ENCODE peak calls at places on chromosomes 3 and 15, in seven cellular contexts. W is GM10248; X is NCI-H460; M is T-helper 9 cell; U is HCEC 1CT; O is activated CD4-positive, alpha-beta T cell treated with anti-CD3 and anti-CD28 coated beads, Interleukin-2, amount 10 ng/mL, durations not matched to agents 7 days and 5 days; N is BE2C. P is an unnamed sample.
A peak's percentile ranks its signal among the peaks of the same experiment; 100 is the strongest.

GRCh38 chr3:194758716-194759115 is 73.0 kb downstream of the FAM43A start:
- DNase-seq in M (no peak), X (no peak), O (no peak), N (no peak), U (no peak), W (no peak), P (no peak)

GRCh38 chr3:128753715-128754114 is 27.7 kb downstream of the RAB7A start:
- DNase-seq in X (no peak), W (no peak), U (no peak), M (no peak), O (no peak), N (no peak), P (no peak)

GRCh38 chr15:93233710-93234109 is 144.7 kb upstream of the RGMA start:
- DNase-seq in W (no peak), O (no peak), U (no peak), N (no peak), M (no peak), X (no peak), P (no peak)

GRCh38 chr15:98791046-98791701 is 142.8 kb downstream of the IGF1R start:
- DNase-seq in M (no peak), X (no peak), N (no peak), U (no peak), W (no peak), O (no peak), P (no peak)

GRCh38 chr3:10495003-10495402 is 10.4 kb downstream of the ATP2B2 start:
- DNase-seq in W (no peak), O (no peak), M (no peak), N (peak; percentile 34), X (peak; percentile 41), U (no peak), P (no peak)

GRCh38 chr3:160218141-160218540 is 7.1 kb upstream of the C3orf80 start:
- DNase-seq in N (no peak), O (no peak), X (no peak), W (no peak), U (no peak), M (no peak), P (no peak)

GRCh38 chr15:58864602-58865419 is 68.7 kb downstream of the SLTM start:
- DNase-seq in O (no peak), X (no peak), M (no peak), W (peak; percentile 28), U (no peak), N (no peak), P (peak; percentile 52)

GRCh38 chr3:14451844-14452533 is 49.6 kb downstream of the SLC6A6 start:
- DNase-seq in N (peak; percentile 26), X (no peak), O (no peak), M (no peak), W (no peak), U (peak; percentile 85), P (no peak)

GRCh38 chr15:76866716-76867321 is 38.3 kb downstream of the SCAPER start:
- DNase-seq in O (peak; percentile 23), X (peak; percentile 33), U (peak; percentile 36), M (no peak), N (peak; percentile 20), W (no peak), P (no peak)

GRCh38 chr15:41011055-41011815 is 58.0 kb downstream of the CHAC1 start:
- DNase-seq in O (no peak), U (no peak), M (no peak), X (no peak), N (no peak), W (no peak), P (no peak)

GRCh38 chr3:197793246-197793645 is 2.2 kb downstream of the LRCH3 start:
- DNase-seq in M (no peak), W (peak; percentile 33), U (peak; percentile 65), O (peak; percentile 8), X (no peak), N (no peak), P (no peak)

GRCh38 chr3:65436580-65436979 is 602.1 kb downstream of the MAGI1 start:
- DNase-seq in O (no peak), U (peak; percentile 11), X (peak; percentile 1), W (no peak), N (peak; percentile 77), M (no peak), P (peak; percentile 58)

GRCh38 chr3:134611516-134611915 is 39.3 kb downstream of the KY start:
- DNase-seq in U (no peak), O (no peak), M (no peak), N (no peak), W (no peak), X (no peak), P (no peak)

GRCh38 chr15:27665002-27665401 is 434.1 kb downstream of the OCA2 start:
- DNase-seq in N (no peak), U (no peak), W (no peak), M (no peak), O (peak; percentile 10), X (no peak), P (no peak)

GRCh38 chr3:129694228-129694627 is 87.8 kb upstream of the PLXND1 start:
- DNase-seq in O (no peak), X (no peak), M (no peak), N (no peak), U (no peak), W (no peak), P (no peak)

GRCh38 chr3:138675393-138675792 is 66.8 kb downstream of the FAIM start:
- DNase-seq in N (no peak), X (no peak), U (peak; percentile 39), M (no peak), O (no peak), W (no peak), P (no peak)

GRCh38 chr3:109050591-109051167 is 67.3 kb downstream of the MORC1 start:
- DNase-seq in M (no peak), U (peak; percentile 25), N (peak; percentile 22), W (peak; percentile 29), O (peak; percentile 30), X (peak; percentile 16), P (peak; percentile 17)

GRCh38 chr3:52123106-52123708 is 31.0 kb downstream of the POC1A start:
- DNase-seq in W (peak; percentile 88), N (peak; percentile 68), M (peak; percentile 70), X (peak; percentile 43), U (peak; percentile 30), O (peak; percentile 77), P (peak; percentile 80)

GRCh38 chr15:73460662-73461061 is 17.7 kb downstream of the REC114 start:
- DNase-seq in M (no peak), N (no peak), U (no peak), W (no peak), O (no peak), X (no peak), P (no peak)

GRCh38 chr3:192364296-192364695 is 363.0 kb downstream of the FGF12 start:
- DNase-seq in O (no peak), W (no peak), M (no peak), X (no peak), U (no peak), N (no peak), P (no peak)

GRCh38 chr3:43998374-43998840 is 243.3 kb upstream of the TOPAZ1 start:
- DNase-seq in X (no peak), N (no peak), O (no peak), W (no peak), U (no peak), M (no peak), P (peak; percentile 48)

GRCh38 chr3:141686477-141687280 is 51.4 kb upstream of the RNF7 start:
- DNase-seq in U (peak; percentile 70), O (peak; percentile 11), N (peak; percentile 55), M (no peak), W (no peak), X (peak; percentile 21), P (no peak)

GRCh38 chr3:185316740-185317407 is 46.1 kb upstream of the MAP3K13 start:
- DNase-seq in W (no peak), M (no peak), O (no peak), X (peak; percentile 83), N (no peak), U (no peak), P (no peak)

GRCh38 chr3:145704020-145704419 is 457.0 kb downstream of the PLOD2 start:
- DNase-seq in X (no peak), M (no peak), W (no peak), N (no peak), O (no peak), U (peak; percentile 17), P (no peak)

GRCh38 chr3:6631376-6631775 is 229.5 kb upstream of the GRM7 start:
- DNase-seq in U (no peak), X (no peak), O (no peak), M (no peak), W (no peak), N (no peak), P (no peak)

GRCh38 chr3:41117398-41117870 is 81.9 kb upstream of the CTNNB1 start:
- DNase-seq in N (no peak), X (peak; percentile 80), O (peak; percentile 88), M (peak; percentile 62), W (peak; percentile 67), U (peak; percentile 67), P (no peak)

GRCh38 chr3:54822206-54822605 is 105.7 kb downstream of the LRTM1 start:
- DNase-seq in W (no peak), M (no peak), U (no peak), X (no peak), O (no peak), N (no peak), P (no peak)

GRCh38 chr15:80527406-80527805 is 123.2 kb downstream of the ARNT2 start:
- DNase-seq in O (no peak), M (no peak), X (no peak), W (no peak), N (no peak), U (no peak), P (no peak)

GRCh38 chr3:116569611-116570010 is 124.3 kb upstream of the LSAMP start:
- DNase-seq in X (no peak), U (no peak), M (no peak), O (no peak), W (no peak), N (no peak), P (no peak)

GRCh38 chr15:90151989-90152645 is 49.0 kb upstream of the SEMA4B start:
- DNase-seq in M (no peak), O (no peak), N (no peak), U (no peak), X (no peak), W (no peak), P (no peak)

GRCh38 chr15:75231836-75232235 is 26.3 kb upstream of the GOLGA6C start:
- DNase-seq in M (no peak), X (no peak), O (no peak), U (no peak), W (no peak), N (no peak), P (peak; percentile 2)